ENCODE peak calls at places on chromosomes 4 and X, in four cellular contexts. One of them, this sample, is unnamed.

GRCh38 chr4:128770807-128771206 is 38.7 kb upstream of the JADE1 start:
- DNase-seq in thyroid gland: no peak
- DNase-seq in prostate gland: no peak
- DNase-seq in transverse colon: no peak
- DNase-seq in this sample: no peak

GRCh38 chrX:97039363-97040029 is 155.8 kb downstream of the RPA4 start:
- DNase-seq in thyroid gland: peak
- DNase-seq in transverse colon: peak
- DNase-seq in prostate gland: peak
- DNase-seq in this sample: peak

GRCh38 chr4:26377352-26378311 is 56.8 kb downstream of the RBPJ start:
- DNase-seq in prostate gland: no peak
- DNase-seq in transverse colon: no peak
- DNase-seq in thyroid gland: no peak
- DNase-seq in this sample: no peak

GRCh38 chrX:15947648-15948317 is 93.2 kb upstream of the AP1S2 start:
- DNase-seq in prostate gland: no peak
- DNase-seq in transverse colon: no peak
- DNase-seq in thyroid gland: no peak
- DNase-seq in this sample: peak

GRCh38 chrX:153778684-153779101 is 2.1 kb upstream of the SRPK3 start:
- DNase-seq in transverse colon: no peak
- DNase-seq in thyroid gland: no peak
- DNase-seq in prostate gland: no peak
- DNase-seq in this sample: no peak

GRCh38 chr4:44859477-44859876 is 133.1 kb upstream of the GNPDA2 start:
- DNase-seq in prostate gland: no peak
- DNase-seq in transverse colon: no peak
- DNase-seq in thyroid gland: no peak
- DNase-seq in this sample: no peak

GRCh38 chr4:1807258-1807777 is 14.2 kb downstream of the FGFR3 start:
- DNase-seq in transverse colon: no peak
- DNase-seq in prostate gland: no peak
- DNase-seq in thyroid gland: no peak
- DNase-seq in this sample: no peak

GRCh38 chr4:166121897-166122296 is 248.9 kb downstream of the TLL1 start:
- DNase-seq in prostate gland: no peak
- DNase-seq in transverse colon: no peak
- DNase-seq in thyroid gland: no peak
- DNase-seq in this sample: no peak

GRCh38 chr4:83011779-83012630 is 1.4 kb upstream of the LIN54 start:
- DNase-seq in prostate gland: peak
- DNase-seq in thyroid gland: peak
- DNase-seq in transverse colon: peak
- DNase-seq in this sample: peak

GRCh38 chr4:128565565-128566186 is 243.8 kb upstream of the JADE1 start:
- DNase-seq in transverse colon: peak
- DNase-seq in thyroid gland: peak
- DNase-seq in prostate gland: no peak
- DNase-seq in this sample: peak

GRCh38 chr4:11529625-11530201 is 101.0 kb upstream of the HS3ST1 start:
- DNase-seq in transverse colon: no peak
- DNase-seq in thyroid gland: no peak
- DNase-seq in prostate gland: no peak
- DNase-seq in this sample: no peak

GRCh38 chr4:8076023-8076422 is 82.6 kb downstream of the ABLIM2 start:
- DNase-seq in transverse colon: no peak
- DNase-seq in thyroid gland: peak
- DNase-seq in prostate gland: no peak
- DNase-seq in this sample: no peak

GRCh38 chr4:183645326-183645725 is 13.7 kb downstream of the RWDD4 start:
- DNase-seq in transverse colon: no peak
- DNase-seq in thyroid gland: no peak
- DNase-seq in prostate gland: no peak
- DNase-seq in this sample: no peak

GRCh38 chr4:75048208-75048879 is 115.4 kb downstream of the PARM1 start:
- DNase-seq in transverse colon: no peak
- DNase-seq in prostate gland: no peak
- DNase-seq in thyroid gland: peak
- DNase-seq in this sample: no peak

GRCh38 chr4:10727140-10727880 is 42.7 kb upstream of the CLNK start:
- DNase-seq in transverse colon: no peak
- DNase-seq in prostate gland: no peak
- DNase-seq in thyroid gland: peak
- DNase-seq in this sample: peak

GRCh38 chr4:139167774-139168444 is 9.1 kb downstream of the ELF2 start:
- DNase-seq in prostate gland: no peak
- DNase-seq in thyroid gland: no peak
- DNase-seq in transverse colon: no peak
- DNase-seq in this sample: no peak

GRCh38 chr4:121146530-121146929 is 17.6 kb downstream of the TNIP3 start:
- DNase-seq in thyroid gland: no peak
- DNase-seq in prostate gland: no peak
- DNase-seq in transverse colon: no peak
- DNase-seq in this sample: no peak

GRCh38 chrX:38494239-38494823 is 67.0 kb upstream of the TSPAN7 start:
- DNase-seq in prostate gland: no peak
- DNase-seq in transverse colon: no peak
- DNase-seq in thyroid gland: no peak
- DNase-seq in this sample: no peak

GRCh38 chrX:68511255-68511654 is 12.4 kb downstream of the YIPF6 start:
- DNase-seq in transverse colon: peak
- DNase-seq in thyroid gland: no peak
- DNase-seq in prostate gland: peak
- DNase-seq in this sample: peak

GRCh38 chr4:83217721-83218522 is 66.7 kb downstream of the COQ2 start:
- DNase-seq in prostate gland: no peak
- DNase-seq in transverse colon: peak
- DNase-seq in thyroid gland: no peak
- DNase-seq in this sample: no peak

GRCh38 chr4:100062921-100063320 is 112.8 kb upstream of the H2AZ1 start:
- DNase-seq in thyroid gland: no peak
- DNase-seq in prostate gland: no peak
- DNase-seq in transverse colon: no peak
- DNase-seq in this sample: no peak

GRCh38 chr4:86895692-86896488 is 3.7 kb upstream of the C4orf36 start:
- DNase-seq in thyroid gland: no peak
- DNase-seq in transverse colon: no peak
- DNase-seq in prostate gland: peak
- DNase-seq in this sample: peak

GRCh38 chr4:100722133-100722532 is 204.3 kb upstream of the EMCN start:
- DNase-seq in transverse colon: no peak
- DNase-seq in thyroid gland: no peak
- DNase-seq in prostate gland: no peak
- DNase-seq in this sample: no peak

GRCh38 chr4:92305878-92306520 is 2.2 kb downstream of the GRID2 start:
- DNase-seq in thyroid gland: no peak
- DNase-seq in transverse colon: no peak
- DNase-seq in prostate gland: no peak
- DNase-seq in this sample: peak

GRCh38 chrX:149453911-149454820 is 50.9 kb downstream of the IDS start:
- DNase-seq in prostate gland: no peak
- DNase-seq in thyroid gland: no peak
- DNase-seq in transverse colon: no peak
- DNase-seq in this sample: no peak

GRCh38 chrX:72349190-72349589 is 43.5 kb upstream of the CITED1 start:
- DNase-seq in thyroid gland: no peak
- DNase-seq in transverse colon: no peak
- DNase-seq in prostate gland: no peak
- DNase-seq in this sample: no peak

GRCh38 chr4:91502365-91502764 is 801.4 kb upstream of the GRID2 start:
- DNase-seq in prostate gland: no peak
- DNase-seq in transverse colon: no peak
- DNase-seq in thyroid gland: no peak
- DNase-seq in this sample: no peak

GRCh38 chr4:55050418-55050950 is 74.9 kb downstream of the KDR start:
- DNase-seq in transverse colon: no peak
- DNase-seq in prostate gland: no peak
- DNase-seq in thyroid gland: no peak
- DNase-seq in this sample: no peak

GRCh38 chr4:167779864-167780263 is 312.5 kb upstream of the ANXA10 start:
- DNase-seq in transverse colon: no peak
- DNase-seq in prostate gland: no peak
- DNase-seq in thyroid gland: no peak
- DNase-seq in this sample: no peak

GRCh38 chr4:147788791-147789190 is 56.9 kb downstream of the ARHGAP10 start:
- DNase-seq in prostate gland: no peak
- DNase-seq in thyroid gland: no peak
- DNase-seq in transverse colon: no peak
- DNase-seq in this sample: no peak

GRCh38 chrX:71809886-71810285 is 46.7 kb downstream of the CXorf49B start:
- DNase-seq in prostate gland: no peak
- DNase-seq in transverse colon: no peak
- DNase-seq in thyroid gland: no peak
- DNase-seq in this sample: no peak

GRCh38 chrX:37786666-37787337 is 6.9 kb downstream of the CYBB start:
- DNase-seq in transverse colon: no peak
- DNase-seq in thyroid gland: no peak
- DNase-seq in prostate gland: no peak
- DNase-seq in this sample: no peak

GRCh38 chrX:150942958-150943594 is 40.1 kb upstream of the HMGB3 start:
- DNase-seq in transverse colon: peak
- DNase-seq in thyroid gland: peak
- DNase-seq in prostate gland: no peak
- DNase-seq in this sample: no peak

GRCh38 chr4:42420120-42420519 is 22.8 kb downstream of the SHISA3 start:
- DNase-seq in thyroid gland: no peak
- DNase-seq in prostate gland: no peak
- DNase-seq in transverse colon: no peak
- DNase-seq in this sample: no peak

GRCh38 chrX:154751669-154752271 is 893 bp upstream of the GAB3 start:
- DNase-seq in prostate gland: no peak
- DNase-seq in transverse colon: no peak
- DNase-seq in thyroid gland: peak
- DNase-seq in this sample: no peak

GRCh38 chr4:14719053-14719452 is 283.2 kb upstream of the CPEB2 start:
- DNase-seq in thyroid gland: no peak
- DNase-seq in prostate gland: peak
- DNase-seq in transverse colon: no peak
- DNase-seq in this sample: no peak

GRCh38 chr4:25113915-25114904 is 46.0 kb downstream of the SEPSECS start:
- DNase-seq in thyroid gland: no peak
- DNase-seq in prostate gland: no peak
- DNase-seq in transverse colon: no peak
- DNase-seq in this sample: no peak

GRCh38 chrX:18158963-18159362 is 61.7 kb downstream of the BEND2 start:
- DNase-seq in thyroid gland: no peak
- DNase-seq in prostate gland: no peak
- DNase-seq in transverse colon: no peak
- DNase-seq in this sample: no peak

GRCh38 chr4:1784789-1785591 is 8.1 kb upstream of the FGFR3 start:
- DNase-seq in transverse colon: no peak
- DNase-seq in thyroid gland: no peak
- DNase-seq in prostate gland: no peak
- DNase-seq in this sample: no peak

GRCh38 chrX:70613295-70613694 is 168.7 kb downstream of the DLG3 start:
- DNase-seq in prostate gland: no peak
- DNase-seq in transverse colon: no peak
- DNase-seq in thyroid gland: no peak
- DNase-seq in this sample: no peak
- TF ChIP-seq POLR2A in prostate gland: no peak
- TF ChIP-seq POLR2A in transverse colon: no peak
- TF ChIP-seq POLR2A in thyroid gland: no peak
- TF ChIP-seq POLR2A in this sample: no peak

GRCh38 chr4:158032733-158033415 is 140.0 kb downstream of the GASK1B start:
- DNase-seq in transverse colon: no peak
- DNase-seq in thyroid gland: no peak
- DNase-seq in prostate gland: no peak
- DNase-seq in this sample: no peak
- TF ChIP-seq POLR2A in transverse colon: no peak
- TF ChIP-seq POLR2A in thyroid gland: no peak
- TF ChIP-seq POLR2A in prostate gland: no peak
- TF ChIP-seq POLR2A in this sample: no peak

GRCh38 chr4:123398151-123398802 is 1.7 kb downstream of the SPRY1 start:
- DNase-seq in thyroid gland: peak
- DNase-seq in transverse colon: peak
- DNase-seq in prostate gland: peak
- DNase-seq in this sample: peak
- TF ChIP-seq POLR2A in thyroid gland: peak
- TF ChIP-seq POLR2A in transverse colon: no peak
- TF ChIP-seq POLR2A in prostate gland: no peak
- TF ChIP-seq POLR2A in this sample: no peak

GRCh38 chr4:48830706-48831531 is at the start of gene OCIAD1:
- DNase-seq in transverse colon: peak
- DNase-seq in thyroid gland: peak
- DNase-seq in prostate gland: peak
- DNase-seq in this sample: peak
- TF ChIP-seq POLR2A in transverse colon: peak
- TF ChIP-seq POLR2A in thyroid gland: peak
- TF ChIP-seq POLR2A in prostate gland: peak
- TF ChIP-seq POLR2A in this sample: no peak

GRCh38 chr4:151100517-151100916 is 1.1 kb downstream of the RPS3A start:
- DNase-seq in prostate gland: no peak
- DNase-seq in transverse colon: no peak
- DNase-seq in thyroid gland: no peak
- DNase-seq in this sample: no peak

GRCh38 chr4:151099976-151100417 is 569 bp downstream of the RPS3A start:
- DNase-seq in prostate gland: no peak
- DNase-seq in transverse colon: no peak
- DNase-seq in thyroid gland: no peak
- DNase-seq in this sample: no peak

GRCh38 chr4:151098191-151098590 is 1.2 kb upstream of the RPS3A start:
- DNase-seq in prostate gland: no peak
- DNase-seq in transverse colon: peak
- DNase-seq in thyroid gland: peak
- DNase-seq in this sample: no peak

GRCh38 chr4:151097759-151098158 is 1.7 kb upstream of the RPS3A start:
- DNase-seq in prostate gland: no peak
- DNase-seq in thyroid gland: peak
- DNase-seq in transverse colon: no peak
- DNase-seq in this sample: no peak

GRCh38 chr4:151099226-151099975 is at the start of gene RPS3A:
- DNase-seq in thyroid gland: peak
- DNase-seq in transverse colon: peak
- DNase-seq in prostate gland: peak
- DNase-seq in this sample: peak
- TF ChIP-seq POLR2A in thyroid gland: peak
- TF ChIP-seq POLR2A in transverse colon: peak
- TF ChIP-seq POLR2A in prostate gland: peak
- TF ChIP-seq POLR2A in this sample: peak